ENCODE peak calls at places on chromosomes 11 and 22, in six cellular contexts. T is epithelial cell of esophagus; D is CD4-positive, alpha-beta T cell; Y is stimulated activated CD8-positive, alpha-beta memory T cell treated with anti-CD3 and anti-CD28 coated beads, Interleukin-2, amount 100 ng/mL, for 48 hours; E is stimulated activated CD4-positive, alpha-beta T cell treated with anti-CD3 and anti-CD28 coated beads, Interleukin-12 subunit alpha, Interleukin-12 subunit beta, amount 100 ng/mL, for 48 hours; H is Peyer's patch. L is an unnamed sample.

GRCh38 chr11:32422545-32422944 is 12.8 kb downstream of the WT1 start:
- DNase-seq in T (no peak), D (no peak), Y (no peak), E (no peak), H (no peak), L (no peak)

GRCh38 chr11:88522624-88523361 is 185.3 kb upstream of the CTSC start:
- DNase-seq in T (no peak), D (no peak), Y (no peak), E (no peak), H (no peak), L (no peak)

GRCh38 chr22:36725366-36726006 is 21.9 kb upstream of the CACNG2 start:
- DNase-seq in T (no peak), D (no peak), Y (no peak), E (no peak), H (no peak), L (no peak)

GRCh38 chr22:30444632-30445437 is 19.3 kb downstream of the MTFP1 start:
- DNase-seq in T (peak), D (no peak), Y (peak), E (peak), H (no peak), L (peak)

GRCh38 chr11:73931039-73931645 is 19.7 kb upstream of the DNAJB13 start:
- DNase-seq in T (peak), D (no peak), Y (no peak), E (no peak), H (no peak), L (peak)

GRCh38 chr11:123384116-123384515 is 46.0 kb upstream of the GRAMD1B start:
- DNase-seq in T (no peak), D (no peak), Y (no peak), E (no peak), H (no peak), L (no peak)

GRCh38 chr11:74366576-74366975 is 31.7 kb downstream of the PGM2L1 start:
- DNase-seq in T (no peak), D (no peak), Y (no peak), E (no peak), H (no peak), L (no peak)

GRCh38 chr22:39714321-39714720 is 143.8 kb downstream of the CACNA1I start:
- DNase-seq in T (no peak), D (no peak), Y (no peak), E (no peak), H (no peak), L (no peak)

GRCh38 chr11:113729456-113729855 is 23.3 kb upstream of the TMPRSS5 start:
- DNase-seq in T (peak), D (no peak), Y (no peak), E (no peak), H (no peak), L (no peak)

GRCh38 chr11:75072582-75072981 is 24.1 kb downstream of the OR2AT4 start:
- DNase-seq in T (no peak), D (no peak), Y (no peak), E (no peak), H (no peak), L (no peak)

GRCh38 chr11:43832536-43832935 is 48.1 kb upstream of the ALKBH3 start:
- DNase-seq in T (peak), D (no peak), Y (no peak), E (no peak), H (no peak), L (no peak)

GRCh38 chr11:2377511-2378443 is 667 bp downstream of the CD81 start:
- DNase-seq in T (peak), D (peak), Y (no peak), E (no peak), H (peak), L (no peak)

GRCh38 chr11:72263363-72263762 is 19.4 kb upstream of the PHOX2A start:
- DNase-seq in T (peak), D (no peak), Y (no peak), E (no peak), H (no peak), L (no peak)

GRCh38 chr22:49966716-49967332 is 6.3 kb downstream of the PIM3 start:
- DNase-seq in T (no peak), D (no peak), Y (no peak), E (no peak), H (peak), L (no peak)

GRCh38 chr11:75536786-75537629 is 11.3 kb upstream of the GDPD5 start:
- DNase-seq in T (peak), D (peak), Y (peak), E (peak), H (peak), L (no peak)

GRCh38 chr11:77201370-77201769 is 73.3 kb downstream of the MYO7A start:
- DNase-seq in T (no peak), D (no peak), Y (no peak), E (no peak), H (no peak), L (no peak)

GRCh38 chr22:33380789-33381530 is 322.8 kb upstream of the SYN3 start:
- DNase-seq in T (peak), D (no peak), Y (no peak), E (no peak), H (no peak), L (no peak)

GRCh38 chr11:61544466-61544865 is 35.9 kb downstream of the LRRC10B start:
- DNase-seq in T (no peak), D (no peak), Y (no peak), E (no peak), H (no peak), L (no peak)

GRCh38 chr22:45804986-45805325 is 133.3 kb downstream of the ATXN10 start:
- DNase-seq in T (peak), D (no peak), Y (no peak), E (no peak), H (no peak), L (no peak)

GRCh38 chr22:39595622-39596182 is 25.1 kb downstream of the CACNA1I start:
- DNase-seq in T (no peak), D (no peak), Y (no peak), E (no peak), H (no peak), L (no peak)

GRCh38 chr11:86574493-86575207 is 97.8 kb downstream of the ME3 start:
- DNase-seq in T (peak), D (no peak), Y (no peak), E (no peak), H (no peak), L (no peak)

GRCh38 chr11:36160115-36160514 is 129.1 kb downstream of the COMMD9 start:
- DNase-seq in T (no peak), D (no peak), Y (no peak), E (no peak), H (no peak), L (no peak)

GRCh38 chr11:36775157-36775556 is 177.1 kb upstream of the RAG2 start:
- DNase-seq in T (peak), D (no peak), Y (no peak), E (no peak), H (no peak), L (no peak)

L was measured in small intestine.